ENCODE peak calls at places on chromosomes 1 and 21, in eight cellular contexts. Z is AG08396; A is activated naive CD4-positive, alpha-beta T cell treated with Interleukin-2 at 50 U/mL for 16 hours; S is stimulated activated CD4-positive, alpha-beta T cell treated with anti-CD3 and anti-CD28 coated beads, Interleukin-12 subunit alpha, Interleukin-12 subunit beta, amount 100 ng/mL, for 4 hours; P is amniotic stem cell; I is CD4-positive, CD25-positive, alpha-beta regulatory T cell; M is C1 segment of cervical spinal cord; J is ecto neural progenitor cell. E is an unnamed sample.

GRCh38 chr1:23282967-23283366 is 61.1 kb downstream of the HNRNPR start:
- DNase-seq in Z (peak; percentile 9), A (no peak), S (no peak), P (peak; percentile 53), I (no peak), M (no peak), J (no peak), E (peak; percentile 19)

GRCh38 chr1:86322241-86322640 is 73.9 kb downstream of the ODF2L start:
- DNase-seq in Z (no peak), A (no peak), S (no peak), P (no peak), I (no peak), M (no peak), J (no peak), E (no peak)

GRCh38 chr1:7679873-7680790 is 91.0 kb upstream of the VAMP3 start:
- DNase-seq in Z (peak; percentile 82), A (peak; percentile 58), S (peak; percentile 56), P (peak; percentile 24), I (peak; percentile 27), M (peak; percentile 60), J (peak; percentile 76), E (peak; percentile 51)

GRCh38 chr1:86263101-86263500 is 106.5 kb upstream of the COL24A1 start:
- DNase-seq in Z (no peak), A (no peak), S (no peak), P (no peak), I (no peak), M (no peak), J (no peak), E (no peak)

GRCh38 chr1:68229927-68230812 is 2.2 kb downstream of the WLS start:
- DNase-seq in Z (peak; percentile 9), A (no peak), S (no peak), P (no peak), I (no peak), M (no peak), J (no peak), E (no peak)

GRCh38 chr1:56754713-56755505 is 64.3 kb downstream of the FYB2 start:
- DNase-seq in Z (no peak), A (no peak), S (no peak), P (no peak), I (no peak), M (no peak), J (no peak), E (no peak)

GRCh38 chr21:20646431-20646830 is 351.8 kb upstream of the NCAM2 start:
- DNase-seq in Z (no peak), A (no peak), S (no peak), P (no peak), I (no peak), M (no peak), J (no peak), E (no peak)

GRCh38 chr1:91883470-91883869 is 2.5 kb downstream of the TGFBR3 start:
- DNase-seq in Z (peak; percentile 46), A (no peak), S (no peak), P (no peak), I (peak; percentile 59), M (no peak), J (no peak), E (peak; percentile 54)

GRCh38 chr1:24535778-24536177 is 20.1 kb upstream of the NCMAP start:
- DNase-seq in Z (no peak), A (no peak), S (no peak), P (no peak), I (no peak), M (no peak), J (no peak), E (no peak)

GRCh38 chr1:53685272-53686051 is 53.5 kb downstream of the GLIS1 start:
- DNase-seq in Z (peak; percentile 73), A (no peak), S (no peak), P (peak; percentile 34), I (no peak), M (no peak), J (no peak), E (peak; percentile 73)

GRCh38 chr1:158998781-158999161 is 10.9 kb upstream of the IFI16 start:
- DNase-seq in Z (peak; percentile 12), A (peak; percentile 11), S (no peak), P (peak; percentile 35), I (peak; percentile 84), M (no peak), J (no peak), E (no peak)

GRCh38 chr1:24946861-24947658 is 17.0 kb upstream of the RUNX3 start:
- DNase-seq in Z (peak; percentile 66), A (no peak), S (no peak), P (no peak), I (no peak), M (no peak), J (no peak), E (no peak)

GRCh38 chr1:103254691-103255090 is 146.4 kb upstream of the COL11A1 start:
- DNase-seq in Z (no peak), A (no peak), S (no peak), P (no peak), I (no peak), M (no peak), J (no peak), E (no peak)

GRCh38 chr21:46189213-46189958 is 5.1 kb upstream of the SPATC1L start:
- DNase-seq in Z (peak; percentile 50), A (no peak), S (no peak), P (no peak), I (no peak), M (no peak), J (peak; percentile 36), E (peak; percentile 67)

GRCh38 chr1:95002657-95003432 is 69.9 kb downstream of the ALG14 start:
- DNase-seq in Z (no peak), A (no peak), S (no peak), P (no peak), I (no peak), M (no peak), J (no peak), E (no peak)

GRCh38 chr1:177799746-177800145 is 170.1 kb downstream of the SEC16B start:
- DNase-seq in Z (no peak), A (no peak), S (no peak), P (no peak), I (no peak), M (no peak), J (no peak), E (no peak)

GRCh38 chr1:12173631-12174121 is 6.9 kb downstream of the TNFRSF1B start:
- DNase-seq in Z (no peak), A (peak; percentile 86), S (peak; percentile 75), P (no peak), I (peak; percentile 93), M (peak; percentile 19), J (no peak), E (no peak)

GRCh38 chr1:32394890-32395415 is 712 bp upstream of the BSDC1 start:
- DNase-seq in Z (no peak), A (no peak), S (no peak), P (no peak), I (no peak), M (no peak), J (no peak), E (no peak)

GRCh38 chr1:174134000-174134659 is 25.2 kb upstream of the RABGAP1L start:
- DNase-seq in Z (no peak), A (no peak), S (no peak), P (no peak), I (no peak), M (no peak), J (no peak), E (no peak)

GRCh38 chr1:203165101-203165799 is 10.4 kb downstream of the MYBPH start:
- DNase-seq in Z (no peak), A (no peak), S (no peak), P (no peak), I (no peak), M (no peak), J (no peak), E (no peak)

GRCh38 chr1:243507001-243507671 is 251.3 kb downstream of the SDCCAG8 start:
- DNase-seq in Z (no peak), A (no peak), S (no peak), P (no peak), I (no peak), M (peak; percentile 28), J (no peak), E (no peak)

GRCh38 chr1:111776397-111776796 is 20.7 kb downstream of the DDX20 start:
- DNase-seq in Z (no peak), A (no peak), S (no peak), P (no peak), I (no peak), M (no peak), J (no peak), E (peak; percentile 51)

GRCh38 chr21:44958471-44959191 is 18.8 kb downstream of the SLX9 start:
- DNase-seq in Z (peak; percentile 73), A (no peak), S (no peak), P (no peak), I (no peak), M (no peak), J (peak; percentile 85), E (peak; percentile 95)

GRCh38 chr1:6734579-6735397 is 33.2 kb upstream of the DNAJC11 start:
- DNase-seq in Z (no peak), A (no peak), S (no peak), P (no peak), I (no peak), M (no peak), J (no peak), E (no peak)

GRCh38 chr1:235675152-235675890 is 25.7 kb upstream of the GNG4 start:
- DNase-seq in Z (no peak), A (no peak), S (no peak), P (no peak), I (peak; percentile 67), M (no peak), J (no peak), E (no peak)

GRCh38 chr1:231480008-231480407 is 48.5 kb upstream of the TSNAX start:
- DNase-seq in Z (no peak), A (no peak), S (no peak), P (no peak), I (no peak), M (no peak), J (no peak), E (no peak)

GRCh38 chr1:197910120-197911110 is 6.8 kb upstream of the LHX9 start:
- DNase-seq in Z (no peak), A (no peak), S (no peak), P (no peak), I (no peak), M (no peak), J (peak; percentile 44), E (no peak)

GRCh38 chr1:227794813-227795183 is 20.7 kb upstream of the PRSS38 start:
- DNase-seq in Z (no peak), A (no peak), S (no peak), P (no peak), I (no peak), M (no peak), J (peak; percentile 53), E (no peak)

GRCh38 chr1:56508523-56508983 is 70.8 kb downstream of the PLPP3 start:
- DNase-seq in Z (peak; percentile 28), A (no peak), S (no peak), P (no peak), I (no peak), M (no peak), J (no peak), E (no peak)

GRCh38 chr1:40059292-40059959 is 18.9 kb downstream of the CAP1 start:
- DNase-seq in Z (no peak), A (no peak), S (no peak), P (no peak), I (peak; percentile 68), M (no peak), J (no peak), E (peak; percentile 23)

GRCh38 chr1:31663622-31664452 is 19.2 kb upstream of the PEF1 start:
- DNase-seq in Z (peak; percentile 83), A (peak; percentile 66), S (peak; percentile 59), P (no peak), I (peak; percentile 15), M (peak; percentile 6), J (peak; percentile 87), E (peak; percentile 90)

GRCh38 chr1:47181095-47181954 is 8.5 kb downstream of the PDZK1IP1 start:
- DNase-seq in Z (no peak), A (no peak), S (no peak), P (no peak), I (no peak), M (no peak), J (peak; percentile 49), E (no peak)